ENCODE peak calls at places on chromosomes 6 and 20, in seven cellular contexts. R is HCT116, I is mammary epithelial cell, Y is GM23248, V is SK-N-SH, P is HepG2, M is neuronal stem cell. W is an unnamed sample.

GRCh38 chr6:155248021-155249001 is 15.5 kb upstream of the CLDN20 start:
- DNase-seq in R (peak), I (peak), Y (peak), V (peak), P (peak), M (peak), W (peak)

GRCh38 chr6:117494283-117494682 is 11.8 kb downstream of the DCBLD1 start:
- DNase-seq in R (no peak), I (no peak), Y (no peak), V (no peak), P (no peak), M (no peak), W (no peak)

GRCh38 chr6:36649086-36649485 is 29.4 kb upstream of the CDKN1A start:
- DNase-seq in R (no peak), I (no peak), Y (no peak), V (no peak), P (no peak), M (no peak), W (no peak)

GRCh38 chr6:166616261-166617226 is 10.5 kb downstream of the RPS6KA2 start:
- DNase-seq in R (no peak), I (no peak), Y (no peak), V (no peak), P (no peak), M (no peak), W (no peak)

GRCh38 chr20:23080521-23080920 is 5.6 kb downstream of the CD93 start:
- DNase-seq in R (no peak), I (no peak), Y (no peak), V (no peak), P (no peak), M (no peak), W (no peak)

GRCh38 chr6:70636589-70636988 is 31.1 kb upstream of the SMAP1 start:
- DNase-seq in R (no peak), I (no peak), Y (no peak), V (no peak), P (no peak), M (no peak), W (no peak)

GRCh38 chr20:18683839-18684238 is 96.0 kb downstream of the DTD1 start:
- DNase-seq in R (no peak), I (no peak), Y (no peak), V (no peak), P (no peak), M (no peak), W (no peak)

GRCh38 chr6:133501675-133502275 is 260.6 kb downstream of the EYA4 start:
- DNase-seq in R (no peak), I (no peak), Y (peak), V (no peak), P (no peak), M (no peak), W (no peak)

GRCh38 chr6:22838346-22838745 is 269.0 kb downstream of the HDGFL1 start:
- DNase-seq in R (no peak), I (no peak), Y (peak), V (no peak), P (no peak), M (no peak), W (no peak)

GRCh38 chr20:40979247-40979646 is 49.4 kb upstream of the TOP1 start:
- DNase-seq in R (no peak), I (no peak), Y (no peak), V (no peak), P (no peak), M (no peak), W (no peak)

GRCh38 chr6:71886184-71887005 is at the start of gene RIMS1:
- DNase-seq in R (no peak), I (no peak), Y (peak), V (peak), P (no peak), M (peak), W (peak)

GRCh38 chr6:71288228-71289038 is at the start of gene OGFRL1:
- DNase-seq in R (no peak), I (peak), Y (peak), V (peak), P (peak), M (peak), W (peak)

GRCh38 chr6:57173886-57174510 is 1.9 kb downstream of the BAG2 start:
- DNase-seq in R (peak), I (peak), Y (peak), V (peak), P (peak), M (no peak), W (peak)

GRCh38 chr6:144661101-144661806 is 376.1 kb downstream of the UTRN start:
- DNase-seq in R (no peak), I (peak), Y (peak), V (no peak), P (peak), M (no peak), W (no peak)
- H3K4me3 ChIP-seq in R (no peak), I (peak), Y (no peak), V (no peak), P (peak), M (no peak), W (no peak)

DNA sequence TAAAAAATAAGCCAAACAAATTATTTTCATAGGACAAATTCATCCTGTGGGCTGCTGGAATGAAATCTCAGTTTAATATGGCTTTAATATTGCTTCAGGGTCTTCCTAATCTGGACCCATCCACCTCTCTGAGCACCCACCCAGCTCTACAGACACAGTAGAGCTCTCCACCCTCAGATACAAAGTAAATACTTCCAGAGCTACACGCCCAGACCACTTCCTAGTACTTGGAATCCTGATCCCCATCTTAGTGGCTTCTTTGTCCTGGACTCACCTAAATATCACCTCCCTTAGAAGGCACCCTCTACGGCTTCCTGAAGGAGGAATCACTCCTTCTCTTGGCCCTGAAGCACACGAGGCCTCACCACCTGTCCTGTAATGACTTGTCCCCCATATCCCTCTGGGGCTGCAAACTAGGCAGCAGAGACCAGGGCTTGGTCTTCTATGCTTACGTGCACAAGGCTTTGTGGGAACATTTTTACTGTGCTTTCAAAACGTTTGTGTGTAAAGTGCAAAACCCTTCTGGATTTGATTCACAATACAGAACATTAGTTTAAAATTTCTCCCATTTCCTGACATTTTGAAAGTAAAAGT is 2.5 kb downstream of the CTCFL start:
- DNase-seq in R (no peak), I (no peak), Y (no peak), V (no peak), P (no peak), M (no peak), W (no peak)
- H2AFZ ChIP-seq in R (no peak), I (no peak), Y (no peak), V (no peak), P (no peak), M (no peak), W (no peak)

DNA sequence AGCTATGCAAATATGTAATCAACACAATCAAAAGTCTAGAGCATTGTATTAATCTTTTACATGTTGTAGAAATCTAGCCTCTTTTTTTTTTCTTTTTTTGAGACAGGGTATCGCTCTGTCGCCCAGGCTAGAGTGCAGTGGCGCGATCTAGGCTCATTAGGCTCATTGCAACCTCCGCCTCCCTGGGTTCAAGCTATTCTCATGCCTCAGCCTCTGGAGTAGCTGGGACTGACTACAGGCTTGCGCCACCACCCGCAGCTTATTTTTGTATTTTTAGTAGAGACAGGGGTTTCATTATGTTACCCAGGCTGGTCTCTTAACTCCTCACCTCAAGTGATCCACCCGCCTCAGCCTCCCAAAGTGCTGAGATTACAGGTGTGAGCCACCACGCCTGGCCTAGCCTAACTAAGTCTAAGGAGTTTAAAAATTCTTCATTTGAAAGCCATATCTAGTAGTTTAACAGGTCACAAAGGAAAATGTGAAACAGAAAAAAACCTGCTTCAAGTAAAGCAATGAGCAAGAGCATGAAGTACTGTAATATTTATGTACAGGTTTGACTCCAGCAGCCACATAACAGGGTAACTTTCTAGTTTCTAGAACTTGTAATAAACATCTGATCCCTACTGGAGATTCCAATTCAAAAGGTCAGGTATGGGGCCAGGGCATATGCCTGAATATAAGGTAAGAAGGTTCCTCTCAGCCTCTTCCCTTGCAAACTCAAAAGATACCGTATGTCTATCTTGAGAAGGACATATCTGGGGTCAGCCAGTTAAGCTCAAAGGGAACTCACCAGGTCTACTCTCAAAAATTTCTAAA is 4.4 kb downstream of the CPNE1 start:
- DNase-seq in R (no peak), I (no peak), Y (no peak), V (no peak), P (no peak), M (no peak), W (no peak)
- H3K4me3 ChIP-seq in R (no peak), I (no peak), Y (peak), V (peak), P (peak), M (no peak), W (no peak)

DNA sequence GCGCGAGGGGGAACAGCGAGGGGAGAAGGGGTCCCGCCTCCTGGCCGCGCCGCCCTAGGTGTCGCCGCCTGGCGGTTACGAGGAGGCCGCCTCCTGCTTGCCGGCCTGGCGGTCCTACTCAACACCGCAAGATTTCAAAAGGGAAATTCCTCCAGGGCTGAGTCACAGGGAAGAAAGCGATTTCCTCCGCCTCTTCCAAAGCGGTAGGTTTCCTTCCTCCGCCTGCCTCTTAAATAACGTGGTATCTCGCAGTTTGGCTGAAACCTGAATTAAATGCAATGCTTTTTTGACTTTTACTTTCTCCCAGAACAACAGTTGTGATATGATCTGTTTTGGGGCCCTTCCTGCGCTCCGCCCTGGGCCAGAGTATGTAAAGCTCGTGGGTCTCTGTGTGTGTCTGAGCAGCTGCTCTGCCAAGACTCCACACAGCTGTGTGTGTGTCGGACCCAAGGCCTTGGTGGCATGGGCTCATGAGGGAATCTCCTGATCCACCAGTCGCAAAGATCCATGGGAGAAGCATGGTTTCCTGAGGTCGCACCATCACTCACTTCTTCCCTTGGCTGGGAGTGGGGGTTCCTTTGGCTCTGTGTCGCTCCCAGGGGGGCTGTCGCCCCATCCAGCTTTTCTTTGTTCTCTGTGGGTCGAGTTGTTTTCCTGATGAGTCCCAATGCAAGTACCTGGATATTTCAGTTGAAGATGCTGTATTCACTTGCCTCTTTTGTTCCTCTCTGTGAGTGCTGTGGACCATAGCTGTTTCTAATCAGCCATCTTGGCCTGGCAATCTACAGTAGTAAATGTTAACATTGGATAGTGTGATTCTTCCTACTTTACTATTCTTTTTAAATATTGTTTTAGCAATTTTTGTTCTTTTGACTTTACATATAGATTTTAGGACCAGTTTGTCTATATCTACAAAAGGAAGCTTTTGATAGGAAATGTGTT is 31.6 kb upstream of the NOTCH4 start:
- DNase-seq in R (peak), I (peak), Y (peak), V (peak), P (peak), M (peak), W (peak)
- H2AFZ ChIP-seq in R (peak), I (peak), Y (peak), V (peak), P (no peak), M (peak), W (peak)

DNA sequence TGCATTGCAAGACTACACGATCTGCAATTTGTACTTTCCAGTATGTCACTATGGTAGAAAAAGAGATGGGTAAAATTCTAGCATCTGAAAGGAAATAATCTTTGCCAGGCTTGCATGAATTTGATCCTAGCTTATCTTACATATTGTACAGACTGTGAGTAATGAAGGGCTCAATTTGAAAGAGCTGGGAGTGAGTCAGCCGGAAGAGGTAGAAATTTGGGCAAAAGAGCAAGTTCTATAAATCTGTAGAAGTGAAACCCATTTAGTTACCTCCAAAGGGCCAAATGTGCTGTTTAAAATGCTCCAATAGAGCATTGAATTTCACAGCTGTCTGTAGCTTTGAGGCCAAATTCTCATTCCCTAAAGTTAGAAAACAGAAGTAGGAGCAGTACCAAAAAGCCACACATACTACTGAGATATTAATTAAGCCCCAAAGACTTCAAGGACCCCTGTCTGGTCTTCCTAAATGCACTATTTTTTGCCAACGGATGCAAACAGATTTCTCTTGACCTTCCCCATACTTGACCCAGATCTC is 466.1 kb downstream of the BTBD3 start:
- DNase-seq in R (no peak), I (no peak), Y (no peak), V (no peak), P (no peak), M (no peak), W (peak)
- H3K4me3 ChIP-seq in R (no peak), I (no peak), Y (no peak), V (no peak), P (no peak), M (no peak), W (no peak)

W was measured in osteoblast.